ENCODE peak calls at places on chromosomes 6 and 20, in seven cellular contexts. I is T-helper 2 cell; J is fibroblast of lung; G is GM19239; U is activated CD4-positive, alpha-beta T cell treated with anti-CD3 and anti-CD28 coated beads, Interleukin-2, amount 10 ng/mL, durations not matched to agents 7 days and 5 days; Q is stimulated activated CD4-positive, alpha-beta T cell treated with anti-CD3 and anti-CD28 coated beads, TNF-alpha, amount 100 ng/mL, for 24 hours; T is pancreas. V is an unnamed sample.

GRCh38 chr6:136989591-136990578 is 54.9 kb downstream of the IL20RA start:
- DNase-seq in T (no peak), U (no peak), J (peak), G (no peak), I (no peak), Q (no peak), V (no peak)

GRCh38 chr6:36120539-36120938 is 9.8 kb upstream of the MAPK13 start:
- DNase-seq in U (peak), J (no peak), Q (no peak), G (no peak), T (no peak), I (peak), V (no peak)

GRCh38 chr6:34791842-34792604 is at the start of gene BLTP3A:
- DNase-seq in I (peak), G (peak), U (peak), Q (peak), T (peak), J (peak), V (peak)

GRCh38 chr6:24358219-24358821 is 461 bp upstream of the DCDC2 start:
- DNase-seq in U (no peak), G (no peak), T (peak), Q (no peak), I (no peak), J (no peak), V (no peak)

GRCh38 chr6:144012534-144012933 is 4.5 kb upstream of the PLAGL1 start:
- DNase-seq in G (no peak), U (no peak), Q (no peak), T (no peak), J (peak), I (no peak), V (no peak)

GRCh38 chr6:122622404-122622938 is 12.3 kb downstream of the PKIB start:
- DNase-seq in G (no peak), U (no peak), J (peak), I (no peak), T (no peak), Q (no peak), V (no peak)

GRCh38 chr6:52672422-52673025 is 1.6 kb downstream of the TMEM14A start:
- DNase-seq in G (no peak), U (no peak), I (no peak), Q (no peak), J (peak), T (peak), V (peak)

GRCh38 chr20:37565134-37565811 is 37.6 kb upstream of the BLCAP start:
- DNase-seq in Q (no peak), J (no peak), G (no peak), T (no peak), U (no peak), I (no peak), V (no peak)

GRCh38 chr6:41652876-41653641 is 14.8 kb downstream of the MDFI start:
- DNase-seq in U (no peak), T (no peak), Q (no peak), I (no peak), G (no peak), J (no peak), V (no peak)

GRCh38 chr6:31898200-31899011 is 908 bp upstream of the EHMT2 start:
- DNase-seq in I (no peak), T (peak), Q (no peak), J (peak), G (peak), U (peak), V (peak)

GRCh38 chr20:37544386-37544785 is 16.7 kb upstream of the BLCAP start:
- DNase-seq in Q (no peak), J (no peak), T (no peak), G (no peak), U (no peak), I (no peak), V (no peak)

GRCh38 chr20:1671891-1672669 is 14.5 kb upstream of the SIRPG start:
- DNase-seq in G (no peak), U (no peak), J (no peak), Q (no peak), I (no peak), T (no peak), V (no peak)

GRCh38 chr6:80454197-80454596 is 347.7 kb downstream of the BCKDHB start:
- DNase-seq in T (no peak), Q (no peak), G (no peak), J (peak), U (no peak), I (no peak), V (peak)

GRCh38 chr6:39669117-39669690 is 56.0 kb downstream of the KIF6 start:
- DNase-seq in G (no peak), T (no peak), J (peak), Q (no peak), U (no peak), I (no peak), V (no peak)

V was measured in hepatic stellate cell.